ENCODE peak calls at places on chromosomes 12 and 14, in seven cellular contexts. H is A172; J is GM12865; Q is NCI-H748 treated with DMSO at 0.1 percent for 48 hours; X is activated CD4-positive, CD25-positive, alpha-beta regulatory T cell; M is posterior cingulate gyrus; D is pancreas. Y is an unnamed sample.

GRCh38 chr12:56590237-56590830 is 39.8 kb downstream of the BAZ2A start:
- DNase-seq in H (peak; percentile 50), J (peak; percentile 63), Q (no peak), X (no peak), M (no peak), D (no peak), Y (peak; percentile 61)

GRCh38 chr12:128684357-128684756 is 139.4 kb downstream of the SLC15A4 start:
- DNase-seq in H (no peak), J (no peak), Q (no peak), X (no peak), M (peak; percentile 16), D (no peak), Y (no peak)

GRCh38 chr14:101463566-101464171 is 97.6 kb upstream of the DIO3 start:
- DNase-seq in H (no peak), J (no peak), Q (no peak), X (no peak), M (no peak), D (no peak), Y (no peak)

GRCh38 chr14:97198813-97199212 is 401.6 kb downstream of the VRK1 start:
- DNase-seq in H (no peak), J (peak; percentile 31), Q (no peak), X (no peak), M (no peak), D (no peak), Y (no peak)

GRCh38 chr12:56684745-56685369 is 3.2 kb downstream of the PTGES3 start:
- DNase-seq in H (no peak), J (no peak), Q (no peak), X (no peak), M (no peak), D (peak; percentile 40), Y (peak; percentile 60)

GRCh38 chr12:67804168-67804567 is 155.6 kb downstream of the DYRK2 start:
- DNase-seq in H (peak; percentile 16), J (peak; percentile 52), Q (no peak), X (no peak), M (no peak), D (no peak), Y (no peak)

GRCh38 chr12:110137786-110138185 is 13.6 kb downstream of the IFT81 start:
- DNase-seq in H (no peak), J (no peak), Q (no peak), X (no peak), M (no peak), D (no peak), Y (no peak)

GRCh38 chr14:77106666-77107065 is 8.6 kb downstream of the CIPC start:
- DNase-seq in H (no peak), J (no peak), Q (no peak), X (no peak), M (no peak), D (no peak), Y (no peak)

GRCh38 chr14:32027255-32027939 is 49.7 kb upstream of the ARHGAP5 start:
- DNase-seq in H (no peak), J (no peak), Q (no peak), X (no peak), M (no peak), D (no peak), Y (no peak)

GRCh38 chr14:95497561-95498011 is 18.9 kb downstream of the SYNE3 start:
- DNase-seq in H (no peak), J (peak; percentile 77), Q (no peak), X (no peak), M (no peak), D (no peak), Y (no peak)

GRCh38 chr14:58177125-58177524 is 22.8 kb upstream of the ACTR10 start:
- DNase-seq in H (no peak), J (no peak), Q (no peak), X (no peak), M (no peak), D (no peak), Y (no peak)

GRCh38 chr12:54475542-54475941 is 2.1 kb upstream of the GTSF1 start:
- DNase-seq in H (no peak), J (no peak), Q (no peak), X (no peak), M (no peak), D (no peak), Y (no peak)

GRCh38 chr12:12954361-12954760 is 2.4 kb upstream of the GPRC5D start:
- DNase-seq in H (no peak), J (no peak), Q (no peak), X (no peak), M (no peak), D (no peak), Y (no peak)

GRCh38 chr14:77024171-77024627 is 4.3 kb downstream of the IRF2BPL start:
- DNase-seq in H (peak; percentile 69), J (peak; percentile 72), Q (peak; percentile 61), X (peak; percentile 52), M (no peak), D (no peak), Y (no peak)

GRCh38 chr12:70985850-70986249 is 65.3 kb upstream of the PTPRR start:
- DNase-seq in H (no peak), J (no peak), Q (no peak), X (no peak), M (no peak), D (no peak), Y (no peak)

GRCh38 chr12:26821212-26821701 is 11.7 kb downstream of the ITPR2 start:
- DNase-seq in H (peak; percentile 32), J (no peak), Q (no peak), X (no peak), M (no peak), D (no peak), Y (no peak)

GRCh38 chr14:34628681-34629135 is 1.2 kb downstream of the SNX6 start:
- DNase-seq in H (peak; percentile 13), J (no peak), Q (no peak), X (no peak), M (no peak), D (no peak), Y (peak; percentile 17)

GRCh38 chr12:116202940-116203339 is 74.6 kb downstream of the MED13L start:
- DNase-seq in H (no peak), J (no peak), Q (no peak), X (no peak), M (no peak), D (no peak), Y (no peak)

GRCh38 chr14:80388980-80389711 is 177.8 kb upstream of the DIO2 start:
- DNase-seq in H (peak; percentile 83), J (no peak), Q (no peak), X (no peak), M (no peak), D (no peak), Y (no peak)

GRCh38 chr12:56324196-56324595 is 8.4 kb upstream of the CNPY2 start:
- DNase-seq in H (no peak), J (no peak), Q (no peak), X (no peak), M (no peak), D (peak; percentile 5), Y (no peak)

GRCh38 chr12:62581288-62582064 is 114.8 kb downstream of the MON2 start:
- DNase-seq in H (peak; percentile 55), J (peak; percentile 60), Q (peak; percentile 31), X (no peak), M (no peak), D (no peak), Y (peak; percentile 74)

GRCh38 chr14:68633131-68633991 is 159.5 kb downstream of the ZFP36L1 start:
- DNase-seq in H (no peak), J (no peak), Q (no peak), X (no peak), M (peak; percentile 45), D (no peak), Y (no peak)

GRCh38 chr14:97120204-97121120 is 323.3 kb downstream of the VRK1 start:
- DNase-seq in H (no peak), J (peak; percentile 76), Q (no peak), X (peak; percentile 6), M (no peak), D (no peak), Y (no peak)

GRCh38 chr12:54358620-54358944 is 5.7 kb downstream of the GPR84 start:
- DNase-seq in H (no peak), J (no peak), Q (no peak), X (no peak), M (no peak), D (no peak), Y (peak; percentile 44)

GRCh38 chr14:23365353-23366162 is 586 bp upstream of the EFS start:
- DNase-seq in H (no peak), J (no peak), Q (no peak), X (no peak), M (no peak), D (no peak), Y (no peak)

Y was measured in KBM-7.